ENCODE peak calls at places on chromosomes 5 and 9, in four cellular contexts. H, Y, B and J are unnamed samples.

GRCh38 chr9:78073722-78074121 is 42.1 kb upstream of the GNAQ start:
- DNase-seq in B (no peak), Y (no peak), H (no peak), J (no peak)

GRCh38 chr5:31421806-31422586 is 109.9 kb downstream of the DROSHA start:
- DNase-seq in B (no peak), Y (no peak), H (no peak), J (no peak)

GRCh38 chr9:127979333-127980055 is 1.3 kb downstream of the EEIG1 start:
- DNase-seq in H (no peak), B (peak; percentile 87), Y (peak; percentile 40), J (peak; percentile 61)

GRCh38 chr9:28587052-28587451 is 1013.8 kb upstream of the C9orf72 start:
- DNase-seq in Y (no peak), H (no peak), B (no peak), J (no peak)

GRCh38 chr9:14466429-14466818 is 152.5 kb upstream of the NFIB start:
- DNase-seq in H (no peak), B (no peak), Y (no peak), J (no peak)

GRCh38 chr5:76831108-76831447 is 12.2 kb downstream of the F2RL1 start:
- DNase-seq in H (no peak), Y (peak; percentile 83), B (no peak), J (no peak)

GRCh38 chr9:125932012-125932411 is 184.8 kb downstream of the PBX3 start:
- DNase-seq in Y (peak; percentile 96), B (no peak), H (peak; percentile 55), J (peak; percentile 32)

GRCh38 chr5:105828855-105829254 is 1841.9 kb downstream of the EFNA5 start:
- DNase-seq in B (no peak), H (no peak), Y (no peak), J (no peak)

GRCh38 chr9:107548298-107549142 is 59.0 kb upstream of the KLF4 start:
- DNase-seq in B (no peak), H (peak; percentile 33), Y (peak; percentile 96), J (peak; percentile 81)

GRCh38 chr5:141412853-141413539 is at the start of gene PCDHGA10:
- DNase-seq in B (no peak), Y (peak; percentile 77), H (no peak), J (no peak)

GRCh38 chr5:1745806-1746370 is 53.7 kb downstream of the MRPL36 start:
- DNase-seq in H (no peak), Y (no peak), B (no peak), J (peak; percentile 2)

GRCh38 chr9:123955637-123956036 is 25.7 kb upstream of the DENND1A start:
- DNase-seq in B (no peak), H (no peak), Y (no peak), J (no peak)

GRCh38 chr9:38294561-38294960 is 97.9 kb upstream of the ALDH1B1 start:
- DNase-seq in Y (peak; percentile 41), B (no peak), H (no peak), J (no peak)

GRCh38 chr5:109703827-109704226 is 14.1 kb downstream of the MAN2A1 start:
- DNase-seq in B (no peak), Y (no peak), H (no peak), J (no peak)

GRCh38 chr5:77157732-77158532 is 52.5 kb upstream of the PDE8B start:
- DNase-seq in B (no peak), H (no peak), Y (no peak), J (no peak)

GRCh38 chr5:80181618-80182211 is 74.1 kb downstream of the SERINC5 start:
- DNase-seq in H (no peak), B (no peak), Y (peak; percentile 47), J (peak; percentile 22)

GRCh38 chr5:165143727-165144210 is 1638.3 kb downstream of the MAT2B start:
- DNase-seq in Y (no peak), B (no peak), H (no peak), J (no peak)

GRCh38 chr9:126957687-126958053 is 43.1 kb downstream of the RALGPS1 start:
- DNase-seq in H (no peak), B (no peak), Y (peak; percentile 46), J (no peak)
- H3K27ac ChIP-seq in H (no peak overlapping the region), B (no peak overlapping the region), Y (peak overlapping the region; percentile 93), J (peak overlapping the region; percentile 63)

GRCh38 chr9:99113418-99114048 is 8.6 kb downstream of the TGFBR1 start:
- DNase-seq in B (no peak), H (no peak), Y (peak; percentile 41), J (no peak)
- H3K27ac ChIP-seq in B (no peak overlapping the region), H (no peak overlapping the region), Y (no peak overlapping the region), J (peak overlapping the region; percentile 47)

GRCh38 chr5:9924614-9925013 is 294.5 kb upstream of the TAS2R1 start:
- DNase-seq in Y (peak; percentile 97), B (no peak), H (no peak), J (no peak)

GRCh38 chr5:9930156-9930555 is 300.0 kb upstream of the TAS2R1 start:
- DNase-seq in B (no peak), Y (no peak), H (no peak), J (no peak)

GRCh38 chr5:9927106-9927505 is 297.0 kb upstream of the TAS2R1 start:
- DNase-seq in H (no peak), Y (peak; percentile 53), B (no peak), J (no peak)

GRCh38 chr5:9927521-9927997 is 297.4 kb upstream of the TAS2R1 start:
- DNase-seq in B (no peak), Y (peak; percentile 65), H (no peak), J (no peak)

GRCh38 chr5:9928266-9928750 is 298.2 kb upstream of the TAS2R1 start:
- DNase-seq in H (no peak), Y (peak; percentile 13), B (no peak), J (no peak)
- H3K27ac ChIP-seq in H (no peak overlapping the region), Y (no peak overlapping the region), B (no peak overlapping the region), J (no peak overlapping the region)

DNA sequence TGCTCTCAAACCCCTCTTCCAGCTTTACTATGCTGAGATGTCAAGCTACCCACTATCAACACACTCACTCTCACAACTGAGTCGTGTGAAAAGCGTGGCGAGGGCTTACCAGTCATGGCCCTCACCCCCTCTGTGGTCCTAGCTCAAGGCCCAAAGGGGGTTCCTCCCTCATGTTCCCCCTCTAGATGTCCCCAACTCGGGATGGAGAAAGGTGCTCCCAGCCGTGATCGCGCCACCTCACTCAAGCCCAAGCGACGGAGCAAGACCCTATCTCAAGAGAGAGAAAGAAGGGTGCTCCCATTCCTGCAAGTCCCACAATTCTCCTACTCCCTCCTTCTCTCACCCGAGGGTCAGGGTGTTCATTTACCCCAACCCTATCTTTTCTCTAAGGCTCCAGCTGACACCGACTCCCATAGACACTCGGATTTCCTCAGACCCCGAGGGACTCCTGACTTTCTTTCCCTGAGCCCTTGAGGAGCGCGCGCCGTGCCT is 547 bp downstream of the SLC38A9 start:
- DNase-seq in B (no peak), H (no peak), Y (no peak), J (no peak)
- H3K27ac ChIP-seq in B (peak overlapping the region; percentile 66), H (peak overlapping the region; percentile 39), Y (no peak overlapping the region), J (peak overlapping the region; percentile 70)

DNA sequence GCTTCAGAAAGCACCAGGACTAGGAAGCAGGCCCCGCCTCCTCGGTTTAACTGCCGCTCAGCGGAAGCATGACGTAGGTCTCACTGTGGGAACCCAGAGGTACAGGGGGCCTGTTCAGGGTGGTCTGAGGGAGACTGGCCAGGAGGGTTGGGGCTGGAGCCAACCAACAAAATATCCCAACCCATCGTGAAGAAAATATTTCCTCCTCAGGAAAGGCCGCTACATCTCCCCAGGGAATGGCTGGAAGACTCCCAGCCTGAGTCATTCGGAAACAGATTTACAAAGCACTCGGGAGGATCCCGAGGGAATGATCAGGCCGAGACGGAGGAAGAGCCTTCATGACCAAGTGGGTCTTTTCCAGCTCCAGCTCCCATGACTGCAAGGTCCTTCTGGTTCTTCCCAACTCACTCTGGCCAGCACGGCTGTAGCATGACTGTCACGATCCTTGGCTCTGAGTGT is 100.8 kb downstream of the LHFPL2 start:
- DNase-seq in Y (peak; percentile 99), B (no peak), H (no peak), J (peak; percentile 95)
- H3K27ac ChIP-seq in Y (peak overlapping the region; percentile 27), B (peak overlapping the region; percentile 68), H (peak overlapping the region; percentile 79), J (peak overlapping the region; percentile 89)

DNA sequence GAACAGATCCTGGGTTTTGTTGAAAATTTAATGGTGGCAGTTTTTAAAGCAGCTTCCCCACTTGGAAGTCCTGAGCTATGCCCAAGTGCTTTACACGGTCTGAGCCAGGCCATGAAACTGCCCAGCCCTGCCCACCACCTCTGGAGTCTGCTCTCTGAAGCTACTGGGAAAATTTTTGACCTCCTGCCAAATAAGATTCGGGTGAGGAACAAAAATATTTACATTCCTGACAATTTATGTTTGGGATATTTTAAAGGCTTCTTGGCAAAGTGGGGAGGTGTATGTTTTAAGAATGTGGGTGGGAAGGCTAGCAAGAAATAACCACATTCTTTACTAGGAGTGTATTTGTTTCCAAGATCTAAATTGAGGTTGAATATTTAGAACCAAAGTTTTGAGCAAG is 50.0 kb downstream of the HACD4 start:
- DNase-seq in Y (peak; percentile 81), B (no peak), H (no peak), J (no peak)
- H3K27ac ChIP-seq in Y (no peak overlapping the region), B (no peak overlapping the region), H (peak overlapping the region; percentile 82), J (peak overlapping the region; percentile 59)

GRCh38 chr9:33823801-33824200 is 6.8 kb downstream of the UBE2R2 start:
- DNase-seq in B (no peak), H (no peak), Y (no peak), J (no peak)

GRCh38 chr9:33818832-33819500 is 2.0 kb downstream of the UBE2R2 start:
- DNase-seq in B (no peak), H (no peak), Y (peak; percentile 21), J (no peak)

GRCh38 chr9:33817327-33818166 is 587 bp downstream of the UBE2R2 start:
- DNase-seq in H (peak; percentile 52), B (peak; percentile 29), Y (peak; percentile 80), J (peak; percentile 54)

GRCh38 chr9:33818167-33818831 is 1.3 kb downstream of the UBE2R2 start:
- DNase-seq in B (no peak), Y (no peak), H (peak; percentile 58), J (peak; percentile 42)

GRCh38 chr9:33820231-33820745 is 3.3 kb downstream of the UBE2R2 start:
- DNase-seq in H (no peak), B (no peak), Y (no peak), J (no peak)
- H3K27ac ChIP-seq in H (peak overlapping the region; percentile 98), B (peak overlapping the region; percentile 98), Y (peak overlapping the region; percentile 47), J (peak overlapping the region; percentile 99)